ENCODE peak calls at places on chromosome 5, in ten cellular contexts. One of them, this sample, is unnamed.

GRCh38 chr5:39498247-39498952 is 73.6 kb upstream of the DAB2 start:
- DNase-seq in SK-N-SH: no peak
- DNase-seq in GM06990: no peak
- DNase-seq in fibroblast of mammary gland: peak; percentile 57
- DNase-seq in kidney: no peak
- DNase-seq in GM23338: no peak
- DNase-seq in astrocyte: peak; percentile 80
- DNase-seq in PC-9: no peak
- DNase-seq in foreskin fibroblast: peak; percentile 44
- DNase-seq in thoracic aorta: no peak
- DNase-seq in this sample: peak; percentile 62

GRCh38 chr5:158755971-158756370 is 343.7 kb downstream of the EBF1 start:
- DNase-seq in SK-N-SH: no peak
- DNase-seq in GM06990: no peak
- DNase-seq in fibroblast of mammary gland: peak; percentile 81
- DNase-seq in kidney: no peak
- DNase-seq in GM23338: no peak
- DNase-seq in astrocyte: peak; percentile 75
- DNase-seq in PC-9: no peak
- DNase-seq in foreskin fibroblast: no peak
- DNase-seq in thoracic aorta: no peak
- DNase-seq in this sample: no peak

GRCh38 chr5:118017536-118017935 is 970.8 kb downstream of the DTWD2 start:
- DNase-seq in SK-N-SH: no peak
- DNase-seq in GM06990: no peak
- DNase-seq in fibroblast of mammary gland: no peak
- DNase-seq in kidney: no peak
- DNase-seq in GM23338: no peak
- DNase-seq in astrocyte: no peak
- DNase-seq in PC-9: no peak
- DNase-seq in foreskin fibroblast: no peak
- DNase-seq in thoracic aorta: no peak
- DNase-seq in this sample: no peak

GRCh38 chr5:59503223-59503622 is 390.3 kb downstream of the PDE4D start:
- DNase-seq in SK-N-SH: peak; percentile 12
- DNase-seq in GM06990: no peak
- DNase-seq in fibroblast of mammary gland: no peak
- DNase-seq in kidney: no peak
- DNase-seq in GM23338: peak; percentile 38
- DNase-seq in astrocyte: no peak
- DNase-seq in PC-9: no peak
- DNase-seq in foreskin fibroblast: no peak
- DNase-seq in thoracic aorta: no peak
- DNase-seq in this sample: no peak

GRCh38 chr5:147750065-147750464 is 32.5 kb downstream of the JAKMIP2 start:
- DNase-seq in SK-N-SH: no peak
- DNase-seq in GM06990: no peak
- DNase-seq in fibroblast of mammary gland: no peak
- DNase-seq in kidney: no peak
- DNase-seq in GM23338: peak; percentile 74
- DNase-seq in astrocyte: no peak
- DNase-seq in PC-9: no peak
- DNase-seq in foreskin fibroblast: no peak
- DNase-seq in thoracic aorta: no peak
- DNase-seq in this sample: no peak

GRCh38 chr5:135944967-135945560 is 9.7 kb downstream of the LECT2 start:
- DNase-seq in SK-N-SH: peak; percentile 66
- DNase-seq in GM06990: no peak
- DNase-seq in fibroblast of mammary gland: peak; percentile 90
- DNase-seq in kidney: no peak
- DNase-seq in GM23338: peak; percentile 92
- DNase-seq in astrocyte: peak; percentile 70
- DNase-seq in PC-9: peak; percentile 31
- DNase-seq in foreskin fibroblast: peak; percentile 88
- DNase-seq in thoracic aorta: peak; percentile 11
- DNase-seq in this sample: peak; percentile 76

GRCh38 chr5:127313847-127314473 is 23.4 kb downstream of the MEGF10 start:
- DNase-seq in SK-N-SH: peak; percentile 44
- DNase-seq in GM06990: peak; percentile 24
- DNase-seq in fibroblast of mammary gland: peak; percentile 63
- DNase-seq in kidney: peak; percentile 63
- DNase-seq in GM23338: peak; percentile 80
- DNase-seq in astrocyte: no peak
- DNase-seq in PC-9: peak; percentile 43
- DNase-seq in foreskin fibroblast: peak; percentile 73
- DNase-seq in thoracic aorta: no peak
- DNase-seq in this sample: peak; percentile 60

GRCh38 chr5:98428806-98429205 is 344.7 kb upstream of the RGMB start:
- DNase-seq in SK-N-SH: no peak
- DNase-seq in GM06990: no peak
- DNase-seq in fibroblast of mammary gland: peak; percentile 92
- DNase-seq in kidney: peak; percentile 75
- DNase-seq in GM23338: no peak
- DNase-seq in astrocyte: peak; percentile 72
- DNase-seq in PC-9: no peak
- DNase-seq in foreskin fibroblast: peak; percentile 86
- DNase-seq in thoracic aorta: no peak
- DNase-seq in this sample: no peak

GRCh38 chr5:67315082-67315801 is 118.6 kb upstream of the CD180 start:
- DNase-seq in SK-N-SH: no peak
- DNase-seq in GM06990: no peak
- DNase-seq in fibroblast of mammary gland: peak; percentile 58
- DNase-seq in kidney: peak; percentile 63
- DNase-seq in GM23338: no peak
- DNase-seq in astrocyte: peak; percentile 65
- DNase-seq in PC-9: no peak
- DNase-seq in foreskin fibroblast: peak; percentile 52
- DNase-seq in thoracic aorta: peak; percentile 17
- DNase-seq in this sample: no peak

GRCh38 chr5:83564069-83564749 is 92.7 kb downstream of the VCAN start:
- DNase-seq in SK-N-SH: peak; percentile 13
- DNase-seq in GM06990: no peak
- DNase-seq in fibroblast of mammary gland: peak; percentile 67
- DNase-seq in kidney: no peak
- DNase-seq in GM23338: peak; percentile 57
- DNase-seq in astrocyte: no peak
- DNase-seq in PC-9: no peak
- DNase-seq in foreskin fibroblast: peak; percentile 72
- DNase-seq in thoracic aorta: no peak
- DNase-seq in this sample: peak; percentile 48

GRCh38 chr5:111551569-111552275 is 39.4 kb upstream of the STARD4 start:
- DNase-seq in SK-N-SH: no peak
- DNase-seq in GM06990: no peak
- DNase-seq in fibroblast of mammary gland: no peak
- DNase-seq in kidney: no peak
- DNase-seq in GM23338: peak; percentile 60
- DNase-seq in astrocyte: peak; percentile 38
- DNase-seq in PC-9: no peak
- DNase-seq in foreskin fibroblast: peak; percentile 28
- DNase-seq in thoracic aorta: no peak
- DNase-seq in this sample: no peak

GRCh38 chr5:56527174-56527573 is 288.2 kb upstream of the MAP3K1 start:
- DNase-seq in SK-N-SH: no peak
- DNase-seq in GM06990: no peak
- DNase-seq in fibroblast of mammary gland: no peak
- DNase-seq in kidney: peak; percentile 78
- DNase-seq in GM23338: no peak
- DNase-seq in astrocyte: no peak
- DNase-seq in PC-9: peak; percentile 77
- DNase-seq in foreskin fibroblast: no peak
- DNase-seq in thoracic aorta: no peak
- DNase-seq in this sample: no peak

GRCh38 chr5:179190851-179191505 is 130.8 kb downstream of the ZNF354C start:
- DNase-seq in SK-N-SH: no peak
- DNase-seq in GM06990: no peak
- DNase-seq in fibroblast of mammary gland: no peak
- DNase-seq in kidney: peak; percentile 77
- DNase-seq in GM23338: no peak
- DNase-seq in astrocyte: no peak
- DNase-seq in PC-9: no peak
- DNase-seq in foreskin fibroblast: no peak
- DNase-seq in thoracic aorta: no peak
- DNase-seq in this sample: no peak

GRCh38 chr5:95718738-95719137 is 12.4 kb upstream of the RHOBTB3 start:
- DNase-seq in SK-N-SH: no peak
- DNase-seq in GM06990: no peak
- DNase-seq in fibroblast of mammary gland: no peak
- DNase-seq in kidney: no peak
- DNase-seq in GM23338: no peak
- DNase-seq in astrocyte: no peak
- DNase-seq in PC-9: no peak
- DNase-seq in foreskin fibroblast: no peak
- DNase-seq in thoracic aorta: no peak
- DNase-seq in this sample: no peak

GRCh38 chr5:10594591-10595210 is 30.8 kb downstream of the ANKRD33B start:
- DNase-seq in SK-N-SH: no peak
- DNase-seq in GM06990: no peak
- DNase-seq in fibroblast of mammary gland: peak; percentile 72
- DNase-seq in kidney: no peak
- DNase-seq in GM23338: no peak
- DNase-seq in astrocyte: peak; percentile 77
- DNase-seq in PC-9: peak; percentile 35
- DNase-seq in foreskin fibroblast: peak; percentile 15
- DNase-seq in thoracic aorta: no peak
- DNase-seq in this sample: no peak

GRCh38 chr5:369151-369939 is 47.8 kb downstream of the AHRR start:
- DNase-seq in SK-N-SH: no peak
- DNase-seq in GM06990: peak; percentile 70
- DNase-seq in fibroblast of mammary gland: no peak
- DNase-seq in kidney: peak; percentile 41
- DNase-seq in GM23338: no peak
- DNase-seq in astrocyte: peak; percentile 25
- DNase-seq in PC-9: no peak
- DNase-seq in foreskin fibroblast: peak; percentile 70
- DNase-seq in thoracic aorta: no peak
- DNase-seq in this sample: no peak

GRCh38 chr5:135834639-135835529 is at the start of gene SLC25A48:
- DNase-seq in SK-N-SH: peak; percentile 80
- DNase-seq in GM06990: peak; percentile 40
- DNase-seq in fibroblast of mammary gland: no peak
- DNase-seq in kidney: peak; percentile 84
- DNase-seq in GM23338: peak; percentile 95
- DNase-seq in astrocyte: no peak
- DNase-seq in PC-9: no peak
- DNase-seq in foreskin fibroblast: no peak
- DNase-seq in thoracic aorta: no peak
- DNase-seq in this sample: no peak

GRCh38 chr5:108384741-108385140 is 2.8 kb upstream of the FBXL17 start:
- DNase-seq in SK-N-SH: no peak
- DNase-seq in GM06990: no peak
- DNase-seq in fibroblast of mammary gland: no peak
- DNase-seq in kidney: no peak
- DNase-seq in GM23338: no peak
- DNase-seq in astrocyte: no peak
- DNase-seq in PC-9: no peak
- DNase-seq in foreskin fibroblast: no peak
- DNase-seq in thoracic aorta: no peak
- DNase-seq in this sample: no peak

GRCh38 chr5:176396330-176396729 is 7.8 kb downstream of the HIGD2A start:
- DNase-seq in SK-N-SH: peak; percentile 49
- DNase-seq in GM06990: no peak
- DNase-seq in fibroblast of mammary gland: peak; percentile 32
- DNase-seq in kidney: no peak
- DNase-seq in GM23338: no peak
- DNase-seq in astrocyte: no peak
- DNase-seq in PC-9: no peak
- DNase-seq in foreskin fibroblast: peak; percentile 27
- DNase-seq in thoracic aorta: no peak
- DNase-seq in this sample: no peak
- TF ChIP-seq CTCF in SK-N-SH: no peak
- TF ChIP-seq CTCF in GM06990: no peak
- TF ChIP-seq CTCF in fibroblast of mammary gland: no peak
- TF ChIP-seq CTCF in kidney: no peak
- TF ChIP-seq CTCF in GM23338: no peak
- TF ChIP-seq CTCF in astrocyte: no peak
- TF ChIP-seq CTCF in PC-9: no peak
- TF ChIP-seq CTCF in foreskin fibroblast: no peak
- TF ChIP-seq CTCF in thoracic aorta: no peak
- TF ChIP-seq CTCF in this sample: no peak

GRCh38 chr5:79829260-79829659 is 139.6 kb downstream of the CMYA5 start:
- DNase-seq in SK-N-SH: no peak
- DNase-seq in GM06990: no peak
- DNase-seq in fibroblast of mammary gland: no peak
- DNase-seq in kidney: no peak
- DNase-seq in GM23338: peak; percentile 83
- DNase-seq in astrocyte: no peak
- DNase-seq in PC-9: no peak
- DNase-seq in foreskin fibroblast: no peak
- DNase-seq in thoracic aorta: no peak
- DNase-seq in this sample: peak; percentile 25
- TF ChIP-seq CTCF in SK-N-SH: peak; percentile 21
- TF ChIP-seq CTCF in GM06990: peak; percentile 54
- TF ChIP-seq CTCF in fibroblast of mammary gland: peak; percentile 29
- TF ChIP-seq CTCF in kidney: peak; percentile 16
- TF ChIP-seq CTCF in GM23338: peak; percentile 72
- TF ChIP-seq CTCF in astrocyte: peak; percentile 5
- TF ChIP-seq CTCF in PC-9: peak; percentile 52
- TF ChIP-seq CTCF in foreskin fibroblast: peak; percentile 22
- TF ChIP-seq CTCF in thoracic aorta: no peak
- TF ChIP-seq CTCF in this sample: peak; percentile 13

GRCh38 chr5:36214434-36214833 is 27.3 kb downstream of the NADK2 start:
- DNase-seq in SK-N-SH: no peak
- DNase-seq in GM06990: no peak
- DNase-seq in fibroblast of mammary gland: peak; percentile 8
- DNase-seq in kidney: no peak
- DNase-seq in GM23338: peak; percentile 12
- DNase-seq in astrocyte: no peak
- DNase-seq in PC-9: no peak
- DNase-seq in foreskin fibroblast: no peak
- DNase-seq in thoracic aorta: no peak
- DNase-seq in this sample: no peak
- TF ChIP-seq CTCF in SK-N-SH: no peak
- TF ChIP-seq CTCF in GM06990: peak; percentile 14
- TF ChIP-seq CTCF in fibroblast of mammary gland: no peak
- TF ChIP-seq CTCF in kidney: peak; percentile 20
- TF ChIP-seq CTCF in GM23338: peak; percentile 33
- TF ChIP-seq CTCF in astrocyte: no peak
- TF ChIP-seq CTCF in PC-9: peak; percentile 30
- TF ChIP-seq CTCF in foreskin fibroblast: no peak
- TF ChIP-seq CTCF in thoracic aorta: no peak
- TF ChIP-seq CTCF in this sample: no peak

DNA sequence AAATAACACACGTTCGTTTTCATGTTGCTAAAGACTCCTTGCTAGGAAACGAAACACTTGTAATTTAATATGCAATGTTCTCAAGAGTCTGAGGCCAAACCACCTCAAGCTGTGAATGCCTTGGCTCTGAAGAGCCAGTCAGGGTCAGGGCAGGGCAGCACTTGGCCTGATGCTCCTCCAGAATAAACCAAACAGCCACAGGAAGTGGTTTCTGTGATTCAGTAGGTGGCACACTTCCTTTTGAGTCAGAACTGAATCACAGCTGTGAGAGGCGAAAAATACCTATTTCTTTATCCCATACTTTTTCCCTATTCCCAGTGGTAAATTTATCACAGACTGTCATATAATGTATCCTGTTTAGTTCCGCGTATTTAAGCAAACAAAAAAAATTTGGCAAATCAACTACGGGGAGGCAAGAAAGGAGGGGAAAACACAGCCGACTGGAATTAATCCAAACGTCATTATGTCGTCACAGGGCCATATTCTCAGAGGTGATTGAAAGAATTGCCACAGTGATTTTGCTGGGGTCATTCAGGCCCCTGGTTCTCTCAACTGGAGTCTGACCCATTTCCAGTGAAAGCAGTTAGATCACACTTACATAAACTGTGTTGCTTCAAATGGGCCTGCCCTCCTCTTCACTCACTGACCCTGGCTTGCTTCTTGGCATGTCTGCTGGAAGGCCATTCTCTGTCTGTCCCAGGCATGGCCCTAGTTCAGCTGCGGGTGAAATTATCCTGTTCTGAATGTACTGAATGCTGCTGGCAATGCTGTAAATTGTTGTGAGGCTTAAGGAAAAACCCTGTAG is 71.2 kb downstream of the ARRDC3 start:
- DNase-seq in SK-N-SH: peak; percentile 27
- DNase-seq in GM06990: peak; percentile 39
- DNase-seq in fibroblast of mammary gland: peak; percentile 100
- DNase-seq in kidney: peak; percentile 88
- DNase-seq in GM23338: peak; percentile 28
- DNase-seq in astrocyte: peak; percentile 100
- DNase-seq in PC-9: peak; percentile 78
- DNase-seq in foreskin fibroblast: peak; percentile 99
- DNase-seq in thoracic aorta: peak; percentile 80
- DNase-seq in this sample: peak; percentile 89
- TF ChIP-seq CTCF in SK-N-SH: no peak
- TF ChIP-seq CTCF in GM06990: no peak
- TF ChIP-seq CTCF in fibroblast of mammary gland: no peak
- TF ChIP-seq CTCF in kidney: peak; percentile 11
- TF ChIP-seq CTCF in GM23338: peak; percentile 45
- TF ChIP-seq CTCF in astrocyte: no peak
- TF ChIP-seq CTCF in PC-9: no peak
- TF ChIP-seq CTCF in foreskin fibroblast: no peak
- TF ChIP-seq CTCF in thoracic aorta: no peak
- TF ChIP-seq CTCF in this sample: no peak